ENCODE peak calls at places on chromosomes 13 and 19, in six cellular contexts. One of them, this sample, is unnamed.

GRCh38 chr13:51000576-51001260 is 91.1 kb downstream of the RNASEH2B start:
- DNase-seq in mesendoderm: no peak
- DNase-seq in neuronal stem cell: no peak
- DNase-seq in H9: no peak
- DNase-seq in mesenchymal stem cell: peak
- DNase-seq in H1: no peak
- DNase-seq in this sample: peak

GRCh38 chr13:27137759-27138158 is 33.9 kb downstream of the USP12 start:
- DNase-seq in mesendoderm: no peak
- DNase-seq in neuronal stem cell: no peak
- DNase-seq in H9: no peak
- DNase-seq in mesenchymal stem cell: no peak
- DNase-seq in H1: no peak
- DNase-seq in this sample: no peak

GRCh38 chr13:42355118-42355840 is 83.3 kb downstream of the AKAP11 start:
- DNase-seq in mesendoderm: peak
- DNase-seq in neuronal stem cell: no peak
- DNase-seq in H9: no peak
- DNase-seq in mesenchymal stem cell: no peak
- DNase-seq in H1: no peak
- DNase-seq in this sample: no peak

GRCh38 chr19:31356587-31357314 is 7.5 kb upstream of the TSHZ3 start:
- DNase-seq in mesendoderm: peak
- DNase-seq in neuronal stem cell: no peak
- DNase-seq in H9: peak
- DNase-seq in mesenchymal stem cell: no peak
- DNase-seq in H1: no peak
- DNase-seq in this sample: no peak

GRCh38 chr13:40161008-40161694 is 505.3 kb downstream of the FOXO1 start:
- DNase-seq in mesendoderm: no peak
- DNase-seq in neuronal stem cell: no peak
- DNase-seq in H9: no peak
- DNase-seq in mesenchymal stem cell: peak
- DNase-seq in H1: no peak
- DNase-seq in this sample: no peak

GRCh38 chr13:91721413-91721812 is 323.0 kb downstream of the GPC5 start:
- DNase-seq in mesendoderm: no peak
- DNase-seq in neuronal stem cell: no peak
- DNase-seq in H9: no peak
- DNase-seq in mesenchymal stem cell: no peak
- DNase-seq in H1: no peak
- DNase-seq in this sample: no peak

GRCh38 chr13:108917581-108917980 is 288.2 kb downstream of the MYO16 start:
- DNase-seq in mesendoderm: no peak
- DNase-seq in neuronal stem cell: no peak
- DNase-seq in H9: no peak
- DNase-seq in mesenchymal stem cell: peak
- DNase-seq in H1: no peak
- DNase-seq in this sample: peak

GRCh38 chr13:113881614-113882265 is 17.9 kb upstream of the GAS6 start:
- DNase-seq in mesendoderm: no peak
- DNase-seq in neuronal stem cell: no peak
- DNase-seq in H9: no peak
- DNase-seq in mesenchymal stem cell: no peak
- DNase-seq in H1: no peak
- DNase-seq in this sample: no peak

GRCh38 chr19:377801-378581 is 31.0 kb downstream of the C2CD4C start:
- DNase-seq in mesendoderm: no peak
- DNase-seq in neuronal stem cell: no peak
- DNase-seq in H9: no peak
- DNase-seq in mesenchymal stem cell: no peak
- DNase-seq in H1: no peak
- DNase-seq in this sample: no peak

GRCh38 chr13:21663197-21663596 is 7.7 kb upstream of the FGF9 start:
- DNase-seq in mesendoderm: no peak
- DNase-seq in neuronal stem cell: no peak
- DNase-seq in H9: no peak
- DNase-seq in mesenchymal stem cell: no peak
- DNase-seq in H1: no peak
- DNase-seq in this sample: no peak

GRCh38 chr19:20247016-20247683 is 80.1 kb downstream of the ZNF486 start:
- DNase-seq in mesendoderm: peak
- DNase-seq in neuronal stem cell: peak
- DNase-seq in H9: peak
- DNase-seq in mesenchymal stem cell: peak
- DNase-seq in H1: no peak
- DNase-seq in this sample: no peak

GRCh38 chr19:2462635-2463421 is 6.1 kb upstream of the LMNB2 start:
- DNase-seq in mesendoderm: peak
- DNase-seq in neuronal stem cell: peak
- DNase-seq in H9: peak
- DNase-seq in mesenchymal stem cell: peak
- DNase-seq in H1: peak
- DNase-seq in this sample: peak

GRCh38 chr13:112688560-112689497 is 1.0 kb upstream of the ATP11A start:
- DNase-seq in mesendoderm: peak
- DNase-seq in neuronal stem cell: no peak
- DNase-seq in H9: peak
- DNase-seq in mesenchymal stem cell: peak
- DNase-seq in H1: no peak
- DNase-seq in this sample: no peak

GRCh38 chr19:53182202-53182601 is 11.0 kb downstream of the ZNF665 start:
- DNase-seq in mesendoderm: no peak
- DNase-seq in neuronal stem cell: no peak
- DNase-seq in H9: no peak
- DNase-seq in mesenchymal stem cell: no peak
- DNase-seq in H1: no peak
- DNase-seq in this sample: peak

GRCh38 chr13:43543331-43543730 is 243.4 kb downstream of the ENOX1 start:
- DNase-seq in mesendoderm: no peak
- DNase-seq in neuronal stem cell: no peak
- DNase-seq in H9: no peak
- DNase-seq in mesenchymal stem cell: no peak
- DNase-seq in H1: no peak
- DNase-seq in this sample: peak

GRCh38 chr13:52999093-52999696 is 29.4 kb upstream of the OLFM4 start:
- DNase-seq in mesendoderm: no peak
- DNase-seq in neuronal stem cell: no peak
- DNase-seq in H9: no peak
- DNase-seq in mesenchymal stem cell: no peak
- DNase-seq in H1: no peak
- DNase-seq in this sample: no peak

DNA sequence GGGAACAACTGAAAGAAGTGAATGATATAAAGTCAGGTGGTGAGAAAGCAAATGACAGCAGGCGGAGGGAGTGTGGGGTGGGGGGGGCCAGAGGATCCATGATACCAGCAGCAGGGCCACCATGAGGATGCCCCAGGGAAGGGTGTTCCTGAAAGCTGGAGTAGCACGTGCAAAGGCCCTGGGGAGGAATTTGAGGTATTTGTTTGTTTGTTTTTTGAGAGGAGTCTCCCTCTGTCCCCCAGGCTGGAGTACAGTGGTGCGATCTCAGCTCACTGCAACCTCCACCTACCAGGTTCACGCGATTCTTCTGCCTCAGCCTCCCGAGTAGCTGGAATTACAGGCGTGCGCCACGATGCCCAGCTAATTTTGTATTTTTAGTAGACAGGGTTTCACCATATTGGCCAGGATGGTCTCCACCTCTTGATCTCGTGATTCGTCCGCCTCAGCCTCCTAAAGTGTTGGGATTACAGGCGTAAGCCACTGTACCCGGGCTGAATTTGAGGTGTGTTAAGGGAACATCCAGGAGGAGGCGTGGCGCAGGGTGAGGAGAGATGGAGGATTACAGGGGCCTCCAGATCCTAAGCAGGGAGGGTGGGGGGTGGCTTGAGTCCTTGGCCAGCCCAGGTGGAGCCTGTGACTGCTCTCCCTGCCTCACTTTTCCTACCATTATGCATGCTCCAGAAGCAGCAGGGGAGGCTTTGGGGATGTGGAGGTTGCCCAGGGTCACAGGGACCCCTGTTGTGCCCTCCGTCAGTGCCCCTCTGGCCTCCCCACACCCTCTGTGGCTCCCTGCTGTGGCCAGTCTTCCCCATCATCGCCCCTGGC is 12.4 kb upstream of the JUND start:
- DNase-seq in mesendoderm: peak
- DNase-seq in neuronal stem cell: no peak
- DNase-seq in H9: no peak
- DNase-seq in mesenchymal stem cell: no peak
- DNase-seq in H1: no peak
- DNase-seq in this sample: no peak
- H2BK120ac ChIP-seq in mesendoderm: no peak
- H2BK120ac ChIP-seq in neuronal stem cell: peak
- H2BK120ac ChIP-seq in H9: no peak
- H2BK120ac ChIP-seq in mesenchymal stem cell: no peak
- H2BK120ac ChIP-seq in H1: peak
- H2BK120ac ChIP-seq in this sample: peak

GRCh38 chr19:17311455-17312248 is 2.3 kb downstream of the DDA1 start:
- DNase-seq in mesendoderm: peak
- DNase-seq in neuronal stem cell: no peak
- DNase-seq in H9: no peak
- DNase-seq in mesenchymal stem cell: peak
- DNase-seq in H1: no peak
- DNase-seq in this sample: peak

GRCh38 chr19:17309962-17310461 is 649 bp downstream of the DDA1 start:
- DNase-seq in mesendoderm: no peak
- DNase-seq in neuronal stem cell: no peak
- DNase-seq in H9: no peak
- DNase-seq in mesenchymal stem cell: no peak
- DNase-seq in H1: no peak
- DNase-seq in this sample: no peak

GRCh38 chr19:17307876-17308377 is 1.4 kb upstream of the DDA1 start:
- DNase-seq in mesendoderm: no peak
- DNase-seq in neuronal stem cell: no peak
- DNase-seq in H9: no peak
- DNase-seq in mesenchymal stem cell: no peak
- DNase-seq in H1: no peak
- DNase-seq in this sample: no peak

GRCh38 chr19:17306285-17306714 is 628 bp downstream of the MRPL34 start:
- DNase-seq in mesendoderm: no peak
- DNase-seq in neuronal stem cell: no peak
- DNase-seq in H9: no peak
- DNase-seq in mesenchymal stem cell: no peak
- DNase-seq in H1: no peak
- DNase-seq in this sample: no peak

DNA sequence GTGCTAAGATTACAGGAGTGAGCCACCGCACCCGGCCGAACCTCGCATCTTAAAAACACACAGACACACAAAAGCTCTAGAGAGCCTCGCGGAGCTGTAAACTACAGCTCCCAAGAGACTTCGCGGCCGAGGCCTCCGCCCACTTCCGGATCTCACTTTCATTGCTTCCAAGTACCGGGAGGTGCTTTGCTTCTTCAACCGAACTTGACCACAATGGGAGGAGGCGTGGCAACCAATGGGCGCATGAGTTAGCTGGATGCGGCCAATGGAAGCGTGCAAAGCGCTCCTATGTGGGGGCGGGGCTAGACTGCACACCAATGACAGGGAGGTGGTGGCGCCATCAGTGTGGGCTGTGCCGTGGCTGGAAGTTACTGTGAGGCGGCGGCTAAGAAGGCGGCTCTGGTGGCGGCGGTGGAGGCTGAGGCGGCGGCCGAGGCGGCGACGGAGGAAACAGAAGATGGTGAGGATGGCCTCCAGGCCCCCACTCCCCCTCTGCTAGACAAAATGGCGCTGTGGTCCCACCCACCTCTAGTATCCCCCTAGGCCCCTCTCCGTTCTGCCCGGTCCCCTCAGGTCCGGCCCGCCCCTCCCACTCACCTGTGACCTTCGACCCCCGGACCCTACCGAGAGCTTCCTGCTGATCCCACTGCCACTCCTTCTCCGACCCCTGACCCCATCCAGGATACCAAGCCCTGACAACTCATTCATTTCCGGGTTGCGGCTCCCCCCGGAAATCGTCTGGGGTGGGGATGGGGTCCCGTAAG is at the start of gene DDA1:
- DNase-seq in mesendoderm: peak
- DNase-seq in neuronal stem cell: peak
- DNase-seq in H9: peak
- DNase-seq in mesenchymal stem cell: peak
- DNase-seq in H1: peak
- DNase-seq in this sample: peak
- H2BK120ac ChIP-seq in mesendoderm: no peak
- H2BK120ac ChIP-seq in neuronal stem cell: no peak
- H2BK120ac ChIP-seq in H9: no peak
- H2BK120ac ChIP-seq in mesenchymal stem cell: peak
- H2BK120ac ChIP-seq in H1: no peak
- H2BK120ac ChIP-seq in this sample: peak

DNA sequence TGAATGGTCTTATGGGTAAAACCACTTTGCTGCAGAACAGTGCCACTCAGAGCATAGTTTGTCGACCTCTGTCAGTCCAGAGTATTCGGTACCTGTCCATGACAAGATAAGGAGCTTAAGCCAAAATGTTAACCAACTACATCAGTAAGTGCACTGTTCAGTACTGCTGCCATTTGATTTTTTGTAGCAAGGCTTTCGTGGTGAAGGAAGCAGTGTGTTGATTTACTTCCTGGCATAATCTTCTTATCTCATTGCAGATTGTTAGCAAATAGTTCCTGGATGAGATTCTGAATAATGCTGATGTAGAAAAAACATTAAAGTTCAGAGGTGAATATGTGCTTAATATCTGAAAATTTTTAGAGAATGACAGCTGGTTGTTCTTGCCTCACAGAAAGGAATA is 85.6 kb downstream of the LRRC63 start:
- DNase-seq in mesendoderm: no peak
- DNase-seq in neuronal stem cell: no peak
- DNase-seq in H9: no peak
- DNase-seq in mesenchymal stem cell: peak
- DNase-seq in H1: no peak
- DNase-seq in this sample: peak
- H2BK120ac ChIP-seq in mesendoderm: no peak
- H2BK120ac ChIP-seq in neuronal stem cell: no peak
- H2BK120ac ChIP-seq in H9: no peak
- H2BK120ac ChIP-seq in mesenchymal stem cell: no peak
- H2BK120ac ChIP-seq in H1: no peak
- H2BK120ac ChIP-seq in this sample: no peak

DNA sequence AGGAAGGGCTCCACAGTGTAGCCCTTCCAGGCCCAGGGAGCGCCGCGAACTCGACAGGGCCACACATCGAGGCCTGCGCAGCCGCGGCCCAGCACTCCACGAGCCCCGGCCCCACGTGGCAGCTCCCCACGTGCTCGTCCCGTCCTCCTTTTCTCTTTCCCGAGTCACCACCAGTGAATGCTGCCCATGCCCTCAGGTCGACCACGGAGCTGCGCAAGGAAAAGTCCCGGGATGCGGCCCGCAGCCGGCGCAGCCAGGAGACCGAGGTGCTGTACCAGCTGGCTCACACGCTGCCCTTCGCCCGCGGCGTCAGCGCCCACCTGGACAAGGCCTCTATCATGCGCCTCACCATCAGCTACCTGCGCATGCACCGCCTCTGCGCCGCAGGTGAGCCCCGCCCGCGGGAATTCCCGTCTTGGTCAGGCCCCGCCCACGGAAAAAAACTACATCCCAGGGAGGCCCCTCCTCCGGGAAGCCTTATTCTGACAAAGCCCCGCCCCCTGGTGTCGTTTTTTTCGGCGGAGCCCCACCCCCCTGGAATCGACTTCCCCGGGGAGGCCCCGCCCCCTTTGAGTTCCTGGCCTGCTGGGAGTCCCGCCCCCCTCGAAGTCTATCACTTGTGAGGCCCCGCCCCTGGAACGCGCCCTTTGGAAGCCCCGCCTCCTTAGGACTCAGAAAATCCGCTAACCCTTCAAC is 7.0 kb downstream of the HIF3A start:
- DNase-seq in mesendoderm: peak
- DNase-seq in neuronal stem cell: peak
- DNase-seq in H9: peak
- DNase-seq in mesenchymal stem cell: peak
- DNase-seq in H1: peak
- DNase-seq in this sample: no peak
- H2BK120ac ChIP-seq in mesendoderm: no peak
- H2BK120ac ChIP-seq in neuronal stem cell: no peak
- H2BK120ac ChIP-seq in H9: no peak
- H2BK120ac ChIP-seq in mesenchymal stem cell: peak
- H2BK120ac ChIP-seq in H1: peak
- H2BK120ac ChIP-seq in this sample: no peak

This sample was measured in IMR-90.